ENCODE peak calls at places on chromosomes 3 and 15, in five cellular contexts. E, G, R, A and C are unnamed samples.

GRCh38 chr15:99143655-99144610 is 39.1 kb downstream of the SYNM start:
- DNase-seq in E (no peak), G (no peak), R (no peak), A (no peak), C (no peak)

GRCh38 chr15:47514251-47514652 is 203.1 kb upstream of the SEMA6D start:
- DNase-seq in E (no peak), G (no peak), R (no peak), A (peak), C (no peak)

GRCh38 chr3:172675371-172676193 is 35.3 kb downstream of the NCEH1 start:
- DNase-seq in E (peak), G (peak), R (no peak), A (peak), C (peak)

GRCh38 chr15:43920815-43921214 is 94.0 kb downstream of the WDR76 start:
- DNase-seq in E (no peak), G (no peak), R (no peak), A (no peak), C (peak)

GRCh38 chr3:143951351-143951971 is 20.2 kb upstream of the DIPK2A start:
- DNase-seq in E (peak), G (peak), R (no peak), A (peak), C (peak)

GRCh38 chr15:99137111-99137546 is 32.2 kb downstream of the SYNM start:
- DNase-seq in E (no peak), G (no peak), R (no peak), A (no peak), C (no peak)

GRCh38 chr3:58383904-58384303 is 49.7 kb downstream of the PDHB start:
- DNase-seq in E (no peak), G (no peak), R (no peak), A (no peak), C (no peak)

GRCh38 chr3:52237659-52238172 is 1.2 kb downstream of the TWF2 start:
- DNase-seq in E (peak), G (no peak), R (no peak), A (peak), C (no peak)

GRCh38 chr15:53359038-53359437 is 400.4 kb downstream of the WDR72 start:
- DNase-seq in E (no peak), G (no peak), R (no peak), A (no peak), C (no peak)

GRCh38 chr3:78268716-78269668 is 1229.1 kb downstream of the ROBO2 start:
- DNase-seq in E (no peak), G (no peak), R (no peak), A (no peak), C (no peak)

GRCh38 chr3:187368765-187369450 is 723 bp downstream of the RTP4 start:
- DNase-seq in E (no peak), G (no peak), R (no peak), A (no peak), C (peak)

GRCh38 chr3:134869153-134869726 is 74.2 kb downstream of the EPHB1 start:
- DNase-seq in E (no peak), G (no peak), R (no peak), A (no peak), C (no peak)

GRCh38 chr3:13073042-13073906 is at the start of gene IQSEC1:
- DNase-seq in E (peak), G (peak), R (peak), A (no peak), C (peak)

GRCh38 chr3:31448035-31448881 is 84.5 kb upstream of the STT3B start:
- DNase-seq in E (no peak), G (peak), R (no peak), A (peak), C (peak)

GRCh38 chr3:15796771-15797599 is 794 bp downstream of the ANKRD28 start:
- DNase-seq in E (peak), G (no peak), R (no peak), A (peak), C (peak)

GRCh38 chr3:25558796-25559195 is 105.9 kb downstream of the TOP2B start:
- DNase-seq in E (no peak), G (no peak), R (no peak), A (no peak), C (no peak)

GRCh38 chr3:140113983-140114923 is 179.3 kb downstream of the CLSTN2 start:
- DNase-seq in E (no peak), G (no peak), R (no peak), A (no peak), C (peak)

GRCh38 chr15:51368751-51369450 is 27.4 kb downstream of the GLDN start:
- DNase-seq in E (no peak), G (no peak), R (no peak), A (no peak), C (no peak)

GRCh38 chr3:112568642-112569041 is 6.8 kb downstream of the SLC35A5 start:
- DNase-seq in E (no peak), G (no peak), R (no peak), A (peak), C (no peak)

GRCh38 chr3:12879191-12879815 is 37.9 kb upstream of the RPL32 start:
- DNase-seq in E (no peak), G (no peak), R (no peak), A (no peak), C (no peak)

GRCh38 chr15:40286061-40286532 is 3.2 kb upstream of the ANKRD63 start:
- DNase-seq in E (no peak), G (no peak), R (no peak), A (no peak), C (no peak)

GRCh38 chr3:192299921-192300320 is 427.4 kb downstream of the FGF12 start:
- DNase-seq in E (no peak), G (no peak), R (no peak), A (no peak), C (no peak)

GRCh38 chr15:98648654-98649537 is 557 bp downstream of the IGF1R start:
- DNase-seq in E (peak), G (peak), R (peak), A (peak), C (no peak)

GRCh38 chr3:138043266-138044029 is 33.5 kb downstream of the CLDN18 start:
- DNase-seq in E (no peak), G (no peak), R (no peak), A (no peak), C (no peak)

GRCh38 chr3:184380627-184381260 is 890 bp downstream of the CHRD start:
- DNase-seq in E (no peak), G (peak), R (no peak), A (no peak), C (no peak)
- H3K4me3 ChIP-seq in E (no peak), G (no peak), R (peak), A (no peak), C (no peak)

DNA sequence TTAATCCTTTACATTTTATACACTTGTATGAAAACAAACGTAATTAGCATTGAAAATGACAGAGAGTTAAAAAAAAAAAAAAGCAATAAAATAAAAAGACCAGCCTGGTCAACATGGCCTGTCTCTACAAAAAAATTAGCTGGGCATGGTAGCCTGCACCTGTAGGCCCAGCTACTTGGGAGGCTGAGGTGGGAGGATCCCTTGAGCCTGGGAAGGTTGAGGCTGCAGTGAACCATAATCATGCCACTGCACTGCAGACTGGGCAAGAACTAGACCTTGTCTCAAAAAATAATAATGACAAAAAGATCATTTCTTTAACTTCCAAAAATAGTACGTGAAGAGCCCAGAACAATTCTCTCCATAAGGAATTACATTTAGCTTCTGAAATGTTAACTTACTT is 1.9 kb downstream of the SSR3 start:
- DNase-seq in E (no peak), G (no peak), R (no peak), A (no peak), C (no peak)
- H3K4me3 ChIP-seq in E (peak), G (peak), R (no peak), A (peak), C (peak)

DNA sequence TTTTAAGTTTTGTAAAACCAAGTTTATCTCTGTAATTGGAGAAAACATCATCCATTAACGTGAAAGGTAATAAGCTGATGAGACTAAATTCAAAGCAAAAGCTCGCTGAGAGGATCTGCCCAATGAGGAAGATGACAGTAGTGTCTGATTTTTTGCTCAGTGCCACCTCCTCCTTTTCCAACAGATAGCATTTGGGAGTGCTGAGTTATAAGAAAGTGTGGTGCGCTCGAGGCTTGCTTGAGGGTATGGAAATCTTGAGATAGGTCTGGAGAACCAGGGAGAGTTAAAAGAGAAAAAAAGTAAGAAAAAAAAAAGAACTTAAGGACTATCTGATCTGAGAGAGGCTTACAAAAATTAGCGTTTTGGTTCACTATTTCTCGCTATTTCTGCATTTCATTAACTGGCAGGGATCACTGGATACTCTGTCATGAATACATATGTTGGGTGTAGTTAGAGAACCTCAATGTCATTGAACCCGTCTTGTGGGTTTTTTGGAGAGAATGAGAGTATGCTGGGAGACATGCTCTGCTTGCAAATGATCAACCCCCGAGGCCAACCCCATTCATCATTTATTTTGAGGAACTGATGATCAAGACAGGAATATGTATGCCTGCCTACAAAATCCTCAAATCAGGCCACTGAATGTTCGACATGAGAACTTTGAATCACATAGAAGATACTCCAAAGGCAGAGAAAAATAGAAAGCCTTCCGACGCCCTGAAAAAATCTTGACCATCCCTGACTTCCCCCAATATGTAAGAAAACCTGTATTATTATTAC is 963 bp upstream of the USP13 start:
- DNase-seq in E (no peak), G (no peak), R (no peak), A (no peak), C (peak)
- H3K4me3 ChIP-seq in E (peak), G (peak), R (peak), A (peak), C (peak)

GRCh38 chr3:114451051-114451451 is 157.2 kb downstream of the TIGIT start:
- DNase-seq in E (no peak), G (no peak), R (no peak), A (no peak), C (no peak)

GRCh38 chr3:114447950-114448479 is 154.2 kb downstream of the TIGIT start:
- DNase-seq in E (no peak), G (no peak), R (no peak), A (no peak), C (no peak)

GRCh38 chr3:114449271-114450007 is 155.6 kb downstream of the TIGIT start:
- DNase-seq in E (no peak), G (no peak), R (no peak), A (no peak), C (no peak)

GRCh38 chr3:114451561-114452018 is 157.8 kb downstream of the TIGIT start:
- DNase-seq in E (no peak), G (no peak), R (no peak), A (peak), C (no peak)

DNA sequence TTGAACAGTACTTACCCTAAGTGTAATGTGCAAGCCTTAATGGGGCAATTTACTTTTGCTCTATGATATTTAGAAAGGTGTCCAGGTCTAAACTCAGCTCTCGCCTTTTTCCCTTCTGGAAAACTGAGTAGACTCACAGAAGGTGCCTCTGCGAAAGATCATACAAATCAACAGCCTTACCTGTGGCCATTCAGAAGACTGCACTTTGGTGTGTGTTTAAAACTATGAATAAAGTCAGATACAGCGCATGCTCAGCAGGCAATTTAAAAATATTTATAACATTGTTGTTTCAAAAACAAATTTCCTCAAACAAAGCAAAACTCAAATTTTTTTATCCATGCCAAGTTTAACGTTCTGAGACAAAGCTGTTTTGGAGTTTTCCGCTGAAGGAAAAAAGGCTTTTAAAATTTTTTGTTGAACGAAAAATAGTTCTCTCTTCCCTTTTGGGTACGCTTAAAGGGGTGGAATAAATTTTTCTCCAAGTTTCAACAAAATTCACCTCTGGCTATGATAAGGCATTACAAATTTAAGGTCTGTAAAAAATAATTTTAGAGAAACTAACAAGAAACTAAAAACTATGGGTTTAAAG is 156.3 kb downstream of the TIGIT start:
- DNase-seq in E (no peak), G (no peak), R (no peak), A (no peak), C (no peak)
- H3K4me3 ChIP-seq in E (no peak), G (no peak), R (no peak), A (no peak), C (no peak)

GRCh38 chr3:129632556-129632955 is 26.1 kb upstream of the PLXND1 start:
- DNase-seq in E (no peak), G (no peak), R (no peak), A (no peak), C (no peak)

GRCh38 chr3:129636082-129636481 is 29.6 kb upstream of the PLXND1 start:
- DNase-seq in E (no peak), G (no peak), R (no peak), A (no peak), C (no peak)

GRCh38 chr3:129632977-129633376 is 26.5 kb upstream of the PLXND1 start:
- DNase-seq in E (no peak), G (no peak), R (no peak), A (no peak), C (no peak)

GRCh38 chr3:129632056-129632455 is 25.6 kb upstream of the PLXND1 start:
- DNase-seq in E (no peak), G (no peak), R (no peak), A (no peak), C (no peak)

GRCh38 chr3:129633751-129634481 is 27.4 kb upstream of the PLXND1 start:
- DNase-seq in E (no peak), G (no peak), R (no peak), A (no peak), C (no peak)
- H3K4me3 ChIP-seq in E (no peak), G (no peak), R (no peak), A (no peak), C (no peak)

DNA sequence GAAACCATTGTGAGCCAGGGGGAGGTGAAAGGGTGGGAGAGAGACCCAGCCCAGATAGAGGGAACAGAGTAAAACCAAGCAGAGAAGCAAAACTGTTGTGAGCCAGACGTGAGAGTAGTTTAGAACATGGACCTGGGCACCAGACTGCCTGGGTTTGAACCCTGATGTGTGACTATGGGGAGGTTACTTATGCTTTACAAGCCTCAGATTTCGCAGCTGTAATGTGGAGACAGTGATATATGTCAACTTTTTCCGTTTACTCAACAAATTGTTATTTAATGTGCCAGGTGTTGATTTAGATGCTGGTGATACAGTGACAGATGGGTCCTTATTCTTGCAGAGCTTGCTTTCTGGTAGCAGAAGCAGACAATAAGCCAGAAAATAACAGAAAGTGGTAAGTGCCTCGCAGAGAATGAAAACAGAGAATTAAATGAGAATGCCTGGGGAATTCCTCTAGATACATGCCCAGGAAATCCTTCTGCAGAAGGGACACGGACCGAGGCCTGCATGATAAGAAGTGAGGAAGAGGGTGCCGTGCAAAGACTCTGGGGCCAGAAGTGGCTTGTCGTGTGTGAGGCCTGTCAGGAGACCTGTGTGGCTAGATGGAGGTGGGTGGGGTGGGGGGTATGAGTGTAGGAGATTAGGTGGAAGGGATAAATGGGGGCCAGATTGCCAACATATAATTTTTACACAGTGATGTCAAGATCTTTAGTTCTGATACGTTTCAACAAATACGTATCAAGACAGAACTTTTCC is 15.0 kb downstream of the KAT2B start:
- DNase-seq in E (no peak), G (no peak), R (no peak), A (peak), C (no peak)
- H3K4me3 ChIP-seq in E (no peak), G (peak), R (no peak), A (no peak), C (peak)

GRCh38 chr3:113873814-113874526 is 35.4 kb downstream of the GRAMD1C start:
- DNase-seq in E (no peak), G (no peak), R (no peak), A (no peak), C (no peak)
- H3K4me3 ChIP-seq in E (no peak), G (no peak), R (no peak), A (no peak), C (no peak)